ENCODE peak calls at places on chromosomes 5 and 9, in nine cellular contexts. U is heart left ventricle; A is tibial artery; T is uterus; C is A549; G is aorta; H is H9; P is CD4-positive, alpha-beta memory T cell; M is CD8-positive, alpha-beta memory T cell. J is an unnamed sample.

GRCh38 chr5:150058480-150059126 is 27.8 kb downstream of the CSF1R start:
- DNase-seq in U (no peak), A (peak; percentile 64), T (no peak), C (no peak), G (no peak), H (no peak), P (no peak), M (no peak), J (no peak)

GRCh38 chr9:91884746-91885687 is 65.0 kb downstream of the ROR2 start:
- DNase-seq in U (no peak), A (no peak), T (no peak), C (no peak), G (no peak), H (peak; percentile 61), P (no peak), M (no peak), J (no peak)

GRCh38 chr5:122661496-122662180 is 113.2 kb upstream of the SNX2 start:
- DNase-seq in U (no peak), A (no peak), T (no peak), C (no peak), G (no peak), H (no peak), P (no peak), M (no peak), J (no peak)

GRCh38 chr9:33623658-33624586 is 99.9 kb downstream of the ANKRD18B start:
- DNase-seq in U (peak; percentile 57), A (no peak), T (peak; percentile 45), C (peak; percentile 90), G (no peak), H (peak; percentile 86), P (peak; percentile 63), M (peak; percentile 52), J (peak; percentile 58)

GRCh38 chr5:122846051-122846567 is 696 bp downstream of the SNX24 start:
- DNase-seq in U (no peak), A (no peak), T (no peak), C (peak; percentile 39), G (no peak), H (no peak), P (no peak), M (no peak), J (no peak)

GRCh38 chr9:100074989-100075388 is 23.8 kb downstream of the ERP44 start:
- DNase-seq in U (no peak), A (no peak), T (no peak), C (no peak), G (no peak), H (no peak), P (no peak), M (no peak), J (no peak)

GRCh38 chr5:37272564-37272963 is 23.4 kb upstream of the CPLANE1 start:
- DNase-seq in U (no peak), A (no peak), T (no peak), C (peak; percentile 41), G (no peak), H (no peak), P (no peak), M (no peak), J (no peak)

GRCh38 chr9:112017878-112018277 is 121.3 kb downstream of the UGCG start:
- DNase-seq in U (no peak), A (no peak), T (no peak), C (no peak), G (no peak), H (no peak), P (no peak), M (no peak), J (no peak)

GRCh38 chr5:180143656-180144364 is 65.2 kb downstream of the RASGEF1C start:
- DNase-seq in U (no peak), A (no peak), T (no peak), C (no peak), G (no peak), H (no peak), P (no peak), M (no peak), J (no peak)

GRCh38 chr9:125272697-125273096 is 11.1 kb downstream of the GAPVD1 start:
- DNase-seq in U (no peak), A (no peak), T (no peak), C (no peak), G (no peak), H (no peak), P (no peak), M (no peak), J (no peak)

GRCh38 chr5:176873541-176874172 is 25.5 kb downstream of the HK3 start:
- DNase-seq in U (no peak), A (no peak), T (no peak), C (no peak), G (no peak), H (no peak), P (no peak), M (no peak), J (no peak)

GRCh38 chr9:33166263-33167083 is 663 bp downstream of the B4GALT1 start:
- DNase-seq in U (peak; percentile 62), A (peak; percentile 84), T (peak; percentile 57), C (peak; percentile 53), G (peak; percentile 89), H (no peak), P (peak; percentile 46), M (no peak), J (peak; percentile 70)

GRCh38 chr9:6239048-6239461 is 23.4 kb downstream of the IL33 start:
- DNase-seq in U (no peak), A (no peak), T (no peak), C (no peak), G (no peak), H (no peak), P (no peak), M (no peak), J (no peak)

GRCh38 chr9:96540106-96540505 is 79.5 kb downstream of the CDC14B start:
- DNase-seq in U (no peak), A (no peak), T (no peak), C (no peak), G (no peak), H (no peak), P (no peak), M (no peak), J (no peak)

GRCh38 chr5:166722939-166723338 is 1568.5 kb upstream of the WWC1 start:
- DNase-seq in U (no peak), A (no peak), T (no peak), C (peak; percentile 10), G (no peak), H (no peak), P (no peak), M (no peak), J (no peak)

GRCh38 chr9:89993678-89994630 is 389.1 kb downstream of the GADD45G start:
- DNase-seq in U (peak; percentile 52), A (no peak), T (no peak), C (peak; percentile 9), G (no peak), H (no peak), P (no peak), M (no peak), J (peak; percentile 81)

DNA sequence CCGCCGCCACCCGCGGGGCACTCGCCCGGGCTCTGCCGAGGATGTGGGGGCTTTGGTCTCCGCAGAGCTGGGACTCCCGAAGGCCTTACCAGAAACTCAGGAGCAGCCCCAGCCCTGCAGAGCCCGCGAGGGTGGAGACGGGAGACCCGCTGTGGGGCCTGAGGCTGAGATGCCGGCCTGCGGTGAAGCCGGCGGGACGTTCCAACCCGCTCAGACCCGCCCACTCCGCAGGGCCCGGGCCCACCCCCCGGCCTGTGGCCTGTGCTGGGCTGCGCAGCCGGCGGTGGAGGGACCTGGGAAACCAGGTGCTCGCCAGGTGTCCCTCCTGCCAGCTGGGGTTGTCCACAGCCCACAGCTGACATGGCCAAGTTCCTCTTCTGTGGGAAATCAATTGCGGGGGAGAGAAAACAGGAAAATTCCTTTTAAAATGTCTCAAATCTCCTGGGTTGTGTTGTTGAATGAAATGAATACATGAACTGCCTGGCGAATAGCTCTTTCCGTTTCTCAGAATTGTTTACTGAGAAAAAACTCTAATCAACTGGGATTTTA is 48.9 kb upstream of the IRX4 start:
- DNase-seq in U (peak; percentile 47), A (peak; percentile 67), T (peak; percentile 37), C (no peak), G (no peak), H (peak; percentile 70), P (no peak), M (no peak), J (no peak)
- H3K27ac ChIP-seq in U (peak overlapping the region; percentile 87), A (peak overlapping the region; percentile 38), T (peak overlapping the region; percentile 79), C (no peak overlapping the region), G (no peak overlapping the region), H (no peak overlapping the region), P (no peak overlapping the region), M (no peak overlapping the region), J (no peak overlapping the region)

GRCh38 chr9:2159521-2160417 is 144.6 kb downstream of the SMARCA2 start:
- DNase-seq in U (no peak), A (no peak), T (no peak), C (no peak), G (no peak), H (no peak), P (no peak), M (no peak), J (no peak)
- H3K4me1 ChIP-seq in U (peaks cover 27% of the 10 kb centered on the region), A (peaks cover 18% of the 10 kb centered on the region), T (no peaks in the 10 kb centered on the region), C (peaks cover 11% of the 10 kb centered on the region), G (no peaks in the 10 kb centered on the region), H (peaks cover 9% of the 10 kb centered on the region), P (peaks cover 50% of the 10 kb centered on the region), M (peaks cover 27% of the 10 kb centered on the region), J (peaks cover 35% of the 10 kb centered on the region)

GRCh38 chr9:137423001-137423809 is at the start of the genes EXD3 and NOXA1:
- DNase-seq in U (peak; percentile 94), A (peak; percentile 94), T (peak; percentile 91), C (peak; percentile 55), G (peak; percentile 98), H (peak; percentile 93), P (peak; percentile 89), M (peak; percentile 92), J (peak; percentile 95)

GRCh38 chr9:137423810-137424291 is 658 bp downstream of the NOXA1 start:
- DNase-seq in U (no peak), A (no peak), T (peak; percentile 61), C (no peak), G (peak; percentile 82), H (no peak), P (no peak), M (no peak), J (peak; percentile 72)

GRCh38 chr9:137422668-137423000 is 328 bp downstream of the EXD3 start:
- DNase-seq in U (peak; percentile 50), A (no peak), T (no peak), C (no peak), G (peak; percentile 81), H (peak; percentile 54), P (no peak), M (no peak), J (no peak)

GRCh38 chr9:137426018-137426681 is 3.0 kb downstream of the NOXA1 start:
- DNase-seq in U (no peak), A (no peak), T (no peak), C (no peak), G (peak; percentile 65), H (no peak), P (peak; percentile 29), M (no peak), J (no peak)

GRCh38 chr9:137421838-137422667 is 909 bp downstream of the EXD3 start:
- DNase-seq in U (no peak), A (no peak), T (no peak), C (no peak), G (no peak), H (peak; percentile 34), P (no peak), M (no peak), J (no peak)
- H3K27ac ChIP-seq in U (peak overlapping the region; percentile 63), A (peak overlapping the region; percentile 61), T (peak overlapping the region; percentile 75), C (peak overlapping the region; percentile 94), G (no peak overlapping the region), H (no peak overlapping the region), P (peak overlapping the region; percentile 43), M (peak overlapping the region; percentile 69), J (peak overlapping the region; percentile 86)

DNA sequence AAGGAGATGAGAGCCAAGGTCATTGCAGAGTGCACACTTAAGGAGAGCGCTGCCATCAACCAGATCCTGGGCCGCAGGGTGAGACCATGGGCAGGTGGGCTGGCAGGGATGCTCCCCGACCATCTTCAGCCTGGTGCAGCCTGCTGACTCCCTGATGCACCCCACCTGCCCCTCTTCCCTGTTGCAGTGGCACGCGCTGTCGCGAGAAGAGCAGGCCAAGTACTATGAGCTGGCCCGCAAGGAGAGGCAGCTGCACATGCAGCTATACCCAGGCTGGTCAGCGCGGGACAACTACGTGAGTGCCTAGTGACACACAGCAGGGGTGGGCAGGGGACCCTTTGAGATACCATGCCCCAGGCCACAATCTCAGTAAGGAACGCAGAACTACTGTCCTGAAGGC is 28.3 kb downstream of the TCF7 start:
- DNase-seq in U (no peak), A (peak; percentile 52), T (no peak), C (no peak), G (no peak), H (peak; percentile 13), P (no peak), M (no peak), J (no peak)
- H3K4me1 ChIP-seq in U (peaks cover 36% of the 10 kb centered on the region), A (peaks cover 40% of the 10 kb centered on the region), T (no peaks in the 10 kb centered on the region), C (peaks cover 23% of the 10 kb centered on the region), G (no peaks in the 10 kb centered on the region), H (no peaks in the 10 kb centered on the region), P (peaks cover 38% of the 10 kb centered on the region), M (peaks cover 36% of the 10 kb centered on the region), J (peaks cover 18% of the 10 kb centered on the region)